ENCODE peak calls at places on chromosomes 3 and 15, in nine cellular contexts. L, U, V, H, P, A, J, W and O are unnamed samples. For H3K4me1 and H3K27me3, the result is how much of the 10 kb centered on the place peaks cover.

GRCh38 chr15:56187665-56188064 is 56.0 kb downstream of the RFX7 start:
- DNase-seq in P (no peak), W (no peak), A (no peak), U (no peak), J (no peak), H (no peak), V (no peak), L (no peak), O (no peak)

GRCh38 chr15:58260186-58260910 is 122.2 kb downstream of the AQP9 start:
- DNase-seq in H (no peak), J (no peak), A (no peak), L (peak), W (no peak), P (no peak), V (no peak), U (no peak), O (no peak)

GRCh38 chr15:56917652-56918045 is 795 bp upstream of the TCF12 start:
- DNase-seq in J (no peak), A (peak), U (no peak), H (no peak), P (no peak), W (no peak), V (peak), L (peak), O (no peak)

GRCh38 chr15:66748320-66748779 is 46.3 kb downstream of the SMAD6 start:
- DNase-seq in V (no peak), H (peak), A (no peak), L (peak), P (peak), W (no peak), U (no peak), J (no peak), O (no peak)

GRCh38 chr3:3636815-3637214 is 162.4 kb upstream of the LRRN1 start:
- DNase-seq in P (no peak), L (no peak), W (no peak), V (no peak), U (no peak), A (no peak), J (no peak), H (no peak), O (no peak)

GRCh38 chr3:169818330-169818729 is 5.6 kb upstream of the LRRC34 start:
- DNase-seq in W (no peak), L (peak), A (no peak), J (no peak), U (no peak), H (no peak), P (no peak), V (no peak), O (no peak)

GRCh38 chr15:74958320-74958907 is 1.8 kb upstream of the RPP25 start:
- DNase-seq in W (no peak), P (peak), H (peak), J (peak), U (peak), V (peak), L (peak), A (peak), O (peak)

GRCh38 chr3:157618075-157618760 is 115.0 kb upstream of the VEPH1 start:
- DNase-seq in V (no peak), P (peak), U (peak), W (no peak), H (no peak), J (no peak), L (peak), A (no peak), O (no peak)

GRCh38 chr3:46208167-46208704 is at the start of gene CCR1:
- DNase-seq in W (peak), H (no peak), A (peak), U (peak), V (no peak), L (peak), J (no peak), P (peak), O (no peak)

GRCh38 chr15:52146776-52147175 is 34.2 kb upstream of the BCL2L10 start:
- DNase-seq in H (no peak), U (no peak), P (no peak), A (no peak), W (no peak), L (peak), J (no peak), V (no peak), O (no peak)

GRCh38 chr3:111910806-111911205 is 51.7 kb downstream of the PHLDB2 start:
- DNase-seq in J (no peak), H (no peak), V (no peak), A (no peak), P (no peak), U (no peak), W (no peak), L (peak), O (no peak)

GRCh38 chr3:143526016-143526540 is 322.2 kb downstream of the SLC9A9 start:
- DNase-seq in H (no peak), A (no peak), W (no peak), J (no peak), U (no peak), L (peak), V (no peak), P (no peak), O (no peak)

GRCh38 chr3:197507541-197507940 is 48.2 kb downstream of the BDH1 start:
- DNase-seq in H (no peak), J (no peak), A (no peak), V (no peak), W (no peak), L (no peak), U (no peak), P (no peak), O (no peak)

GRCh38 chr3:104519968-104520655 is 846.6 kb upstream of the ALCAM start:
- DNase-seq in J (no peak), H (no peak), W (no peak), V (no peak), A (no peak), P (peak), L (no peak), U (no peak), O (no peak)

GRCh38 chr3:191962324-191962723 is 501.4 kb downstream of the PYDC2 start:
- DNase-seq in L (no peak), U (no peak), H (no peak), V (no peak), P (no peak), A (no peak), W (no peak), J (no peak), O (no peak)

GRCh38 chr3:107950413-107950812 is 140.4 kb downstream of the CD47 start:
- DNase-seq in A (no peak), L (no peak), J (no peak), W (no peak), P (no peak), H (no peak), V (no peak), U (no peak), O (no peak)

GRCh38 chr15:62094398-62094797 is 27.6 kb downstream of the C2CD4A start:
- DNase-seq in J (no peak), A (no peak), H (no peak), P (no peak), V (no peak), W (no peak), L (no peak), U (no peak), O (no peak)

GRCh38 chr3:32758375-32758753 is 59.4 kb upstream of the TRIM71 start:
- DNase-seq in L (peak), W (no peak), U (no peak), J (no peak), H (no peak), P (no peak), V (no peak), A (no peak), O (no peak)

GRCh38 chr3:32313723-32314473 is 75.4 kb downstream of the CMTM8 start:
- DNase-seq in A (no peak), W (no peak), J (no peak), P (no peak), L (peak), H (no peak), U (peak), V (no peak), O (no peak)

GRCh38 chr15:85831415-85832113 is 36.8 kb upstream of the KLHL25 start:
- DNase-seq in A (peak), P (peak), H (peak), W (peak), U (peak), V (peak), J (peak), L (peak), O (peak)

GRCh38 chr15:87500240-87500639 is 756.3 kb downstream of the NTRK3 start:
- DNase-seq in L (no peak), H (no peak), P (peak), A (no peak), W (no peak), J (no peak), V (no peak), U (no peak), O (no peak)

GRCh38 chr3:139309880-139310279 is 33.9 kb upstream of the MRPS22 start:
- DNase-seq in W (no peak), P (no peak), L (peak), H (peak), V (no peak), J (no peak), A (no peak), U (no peak), O (no peak)

GRCh38 chr15:88799341-88799740 is 3.9 kb upstream of the ACAN start:
- DNase-seq in H (no peak), A (no peak), L (no peak), U (no peak), J (no peak), V (no peak), P (no peak), W (no peak), O (no peak)

GRCh38 chr15:101432982-101433381 is 56.5 kb downstream of the PCSK6 start:
- DNase-seq in L (no peak), V (no peak), P (no peak), A (no peak), J (no peak), U (no peak), H (no peak), W (no peak), O (no peak)

GRCh38 chr3:17151598-17152373 is 267.0 kb downstream of the PLCL2 start:
- DNase-seq in A (peak), W (no peak), H (no peak), U (no peak), L (no peak), P (no peak), J (peak), V (no peak), O (no peak)

DNA sequence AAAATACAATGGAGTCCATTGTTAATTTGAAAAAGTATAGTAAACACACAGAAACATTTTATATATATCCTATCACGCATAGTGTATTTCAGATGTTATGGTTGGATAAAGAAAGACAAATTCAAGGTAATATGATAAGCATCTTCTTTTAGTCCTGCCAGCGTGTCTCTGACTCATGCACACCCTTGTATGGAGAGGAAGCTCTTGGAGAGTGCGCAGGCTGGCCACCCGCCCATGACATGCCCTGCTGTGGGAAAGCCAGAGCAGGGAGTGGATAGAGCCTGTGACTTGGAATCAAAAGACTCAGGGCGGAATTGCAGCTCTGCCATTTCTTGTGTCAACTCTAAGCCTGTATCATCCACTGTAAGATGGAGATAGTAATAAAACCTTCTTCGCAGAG is 23.0 kb upstream of the COPG1 start:
- DNase-seq in J (peak), H (peak), L (peak), A (peak), V (peak), P (no peak), W (no peak), U (no peak), O (peak)
- H3K4me1 ChIP-seq in J (half or more), H (under half), L (half or more), A (under half), V (under half), P (under half), W (under half), U (under half), O (under half)

GRCh38 chr3:184559336-184559735 is 2.2 kb upstream of the EPHB3 start:
- DNase-seq in P (no peak), V (no peak), W (no peak), J (peak), A (no peak), L (no peak), U (no peak), H (no peak), O (no peak)

GRCh38 chr3:184556502-184557347 is 4.9 kb upstream of the EPHB3 start:
- DNase-seq in J (no peak), P (no peak), A (no peak), L (no peak), H (no peak), W (no peak), V (no peak), U (no peak), O (no peak)

GRCh38 chr3:184558726-184559125 is 2.9 kb upstream of the EPHB3 start:
- DNase-seq in U (no peak), H (no peak), V (no peak), L (no peak), J (no peak), A (no peak), W (no peak), P (no peak), O (no peak)

GRCh38 chr3:184554470-184554869 is 7.1 kb upstream of the EPHB3 start:
- DNase-seq in J (no peak), P (no peak), U (no peak), H (no peak), V (no peak), A (no peak), W (no peak), L (no peak), O (no peak)

GRCh38 chr3:184557348-184557950 is 4.1 kb upstream of the EPHB3 start:
- DNase-seq in U (no peak), W (no peak), V (no peak), P (no peak), L (no peak), A (no peak), H (no peak), J (no peak), O (no peak)
- H3K27me3 ChIP-seq in U (under half), W (under half), V (under half), P (under half), L (under half), A (under half), H (under half), J (under half), O (under half)

GRCh38 chr3:128488995-128489859 is 3.8 kb downstream of the GATA2 start:
- DNase-seq in W (no peak), P (peak), H (peak), V (peak), U (peak), J (no peak), A (no peak), L (peak), O (peak)

GRCh38 chr3:128487538-128487812 is 5.5 kb downstream of the GATA2 start:
- DNase-seq in V (no peak), J (no peak), L (no peak), A (no peak), W (no peak), U (no peak), H (no peak), P (no peak), O (no peak)

GRCh38 chr3:128486692-128487537 is 6.1 kb downstream of the GATA2 start:
- DNase-seq in V (no peak), A (no peak), H (no peak), U (no peak), P (peak), J (no peak), L (peak), W (no peak), O (peak)

GRCh38 chr3:128488636-128488994 is 4.4 kb downstream of the GATA2 start:
- DNase-seq in J (no peak), U (no peak), L (peak), P (peak), A (no peak), H (no peak), W (no peak), V (no peak), O (no peak)

GRCh38 chr3:128487813-128488635 is 5.0 kb downstream of the GATA2 start:
- DNase-seq in P (peak), W (no peak), J (peak), H (peak), L (peak), U (peak), V (peak), A (no peak), O (peak)
- H3K4me3 ChIP-seq in P (peak), W (peak), J (peak), H (peak), L (peak), U (peak), V (peak), A (peak), O (peak)

GRCh38 chr15:63509056-63509696 is 4.8 kb downstream of the USP3 start:
- DNase-seq in H (no peak), U (no peak), W (no peak), V (no peak), J (no peak), P (no peak), L (no peak), A (no peak), O (no peak)

GRCh38 chr15:63512148-63512547 is 7.8 kb downstream of the USP3 start:
- DNase-seq in U (no peak), A (no peak), V (no peak), L (no peak), J (no peak), P (no peak), W (no peak), H (no peak), O (no peak)

GRCh38 chr15:63507878-63508818 is 3.8 kb downstream of the USP3 start:
- DNase-seq in H (no peak), L (no peak), J (no peak), A (no peak), U (no peak), P (no peak), W (no peak), V (no peak), O (no peak)

GRCh38 chr15:63509933-63510547 is 5.6 kb downstream of the USP3 start:
- DNase-seq in J (no peak), H (no peak), V (no peak), W (no peak), U (no peak), P (no peak), A (no peak), L (peak), O (no peak)

DNA sequence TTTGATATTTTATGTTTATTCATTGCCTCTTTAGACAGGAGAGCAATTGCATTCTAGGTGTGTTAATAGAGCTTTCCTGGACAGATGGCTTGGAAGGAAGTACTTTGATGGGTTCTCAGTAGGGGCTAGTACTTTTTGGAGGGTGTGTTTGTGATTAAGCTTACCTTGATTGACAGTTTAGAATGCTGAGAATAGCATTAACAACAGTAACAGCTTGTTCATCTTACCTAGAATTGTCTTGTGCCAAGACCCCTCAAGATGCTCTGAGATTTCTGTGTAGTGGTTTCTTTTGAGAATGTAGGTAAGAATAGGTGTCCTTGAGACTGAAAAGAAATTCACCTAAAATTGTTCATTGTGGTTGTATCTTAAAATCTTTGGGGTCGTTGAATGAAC is 6.2 kb downstream of the USP3 start:
- DNase-seq in A (no peak), L (no peak), V (no peak), J (no peak), W (no peak), U (no peak), P (no peak), H (no peak), O (no peak)
- H3K4me1 ChIP-seq in A (under half), L (half or more), V (under half), J (half or more), W (half or more), U (under half), P (under half), H (under half), O (under half)

GRCh38 chr3:117600112-117600511 is 890.5 kb downstream of the TUSC7 start:
- DNase-seq in A (no peak), L (no peak), H (no peak), V (no peak), W (no peak), J (peak), U (no peak), P (peak), O (no peak)

GRCh38 chr3:117600666-117601065 is 891.1 kb downstream of the TUSC7 start:
- DNase-seq in V (no peak), H (no peak), L (peak), J (no peak), U (no peak), W (no peak), P (no peak), A (no peak), O (no peak)

GRCh38 chr3:117602054-117602644 is 892.6 kb downstream of the TUSC7 start:
- DNase-seq in A (no peak), V (no peak), H (no peak), J (no peak), P (no peak), W (no peak), L (no peak), U (no peak), O (no peak)

GRCh38 chr3:117603097-117603496 is 893.5 kb downstream of the TUSC7 start:
- DNase-seq in U (no peak), V (no peak), J (no peak), P (no peak), A (no peak), L (no peak), W (no peak), H (no peak), O (no peak)

GRCh38 chr3:117597865-117598264 is 888.3 kb downstream of the TUSC7 start:
- DNase-seq in P (no peak), U (no peak), A (no peak), J (no peak), W (no peak), V (no peak), H (no peak), L (no peak), O (no peak)
- H3K27me3 ChIP-seq in P (under half), U (under half), A (under half), J (under half), W (under half), V (under half), H (under half), L (under half), O (under half)

GRCh38 chr3:171028779-171029232 is 2.3 kb upstream of the SLC2A2 start:
- DNase-seq in W (no peak), J (no peak), A (no peak), L (peak), H (no peak), P (no peak), U (peak), V (no peak), O (no peak)
- H3K4me3 ChIP-seq in W (peak), J (peak), A (peak), L (peak), H (no peak), P (peak), U (no peak), V (no peak), O (peak)

GRCh38 chr3:73026111-73026510 is 29.5 kb downstream of the PPP4R2 start:
- DNase-seq in P (no peak), L (no peak), U (no peak), H (no peak), A (no peak), V (no peak), J (no peak), W (no peak), O (no peak)

GRCh38 chr3:73028803-73029202 is 32.2 kb downstream of the PPP4R2 start:
- DNase-seq in V (no peak), H (no peak), A (no peak), J (no peak), U (no peak), W (no peak), L (peak), P (no peak), O (no peak)

GRCh38 chr3:73026702-73027101 is 30.1 kb downstream of the PPP4R2 start:
- DNase-seq in P (no peak), V (no peak), A (no peak), H (no peak), J (no peak), U (no peak), L (no peak), W (no peak), O (no peak)

GRCh38 chr3:73021301-73021700 is 24.7 kb downstream of the PPP4R2 start:
- DNase-seq in P (no peak), J (no peak), H (no peak), W (no peak), V (no peak), A (no peak), L (no peak), U (no peak), O (no peak)

GRCh38 chr3:73024836-73025235 is 28.2 kb downstream of the PPP4R2 start:
- DNase-seq in W (no peak), L (no peak), J (no peak), A (no peak), H (no peak), U (no peak), V (no peak), P (peak), O (no peak)
- H3K4me1 ChIP-seq in W (half or more), L (under half), J (half or more), A (under half), H (under half), U (under half), V (under half), P (half or more), O (under half)